ENCODE peak calls at places on chromosomes 16 and 17, in seven cellular contexts. One of them, this sample, is unnamed.

GRCh38 chr16:79639576-79640311 is 39.2 kb upstream of the MAF start:
- DNase-seq in body of pancreas: no peak
- DNase-seq in ELF-1: peak
- DNase-seq in choroid plexus epithelial cell: no peak
- DNase-seq in A549: peak
- DNase-seq in AG04450: no peak
- DNase-seq in iris pigment epithelial cell: no peak
- DNase-seq in this sample: no peak

GRCh38 chr16:53726625-53727024 is 22.7 kb downstream of the FTO start:
- DNase-seq in iris pigment epithelial cell: peak
- DNase-seq in AG04450: no peak
- DNase-seq in A549: no peak
- DNase-seq in body of pancreas: no peak
- DNase-seq in ELF-1: no peak
- DNase-seq in choroid plexus epithelial cell: no peak
- DNase-seq in this sample: no peak

GRCh38 chr17:78075545-78075944 is 53.0 kb downstream of the TMC6 start:
- DNase-seq in A549: no peak
- DNase-seq in body of pancreas: no peak
- DNase-seq in iris pigment epithelial cell: no peak
- DNase-seq in AG04450: no peak
- DNase-seq in ELF-1: no peak
- DNase-seq in choroid plexus epithelial cell: no peak
- DNase-seq in this sample: no peak

GRCh38 chr17:75087558-75088453 is at the start of gene SLC16A5:
- DNase-seq in choroid plexus epithelial cell: peak
- DNase-seq in A549: peak
- DNase-seq in body of pancreas: peak
- DNase-seq in AG04450: no peak
- DNase-seq in ELF-1: peak
- DNase-seq in iris pigment epithelial cell: peak
- DNase-seq in this sample: peak

GRCh38 chr17:44828919-44829557 is 1.0 kb downstream of the GJC1 start:
- DNase-seq in A549: no peak
- DNase-seq in choroid plexus epithelial cell: peak
- DNase-seq in ELF-1: no peak
- DNase-seq in iris pigment epithelial cell: peak
- DNase-seq in AG04450: no peak
- DNase-seq in body of pancreas: no peak
- DNase-seq in this sample: no peak

GRCh38 chr16:71467810-71468209 is 5.8 kb upstream of the ZNF23 start:
- DNase-seq in body of pancreas: no peak
- DNase-seq in AG04450: no peak
- DNase-seq in iris pigment epithelial cell: peak
- DNase-seq in ELF-1: peak
- DNase-seq in choroid plexus epithelial cell: peak
- DNase-seq in A549: no peak
- DNase-seq in this sample: no peak

GRCh38 chr17:15261818-15262290 is 3.3 kb downstream of the PMP22 start:
- DNase-seq in iris pigment epithelial cell: peak
- DNase-seq in A549: peak
- DNase-seq in body of pancreas: no peak
- DNase-seq in AG04450: no peak
- DNase-seq in choroid plexus epithelial cell: peak
- DNase-seq in ELF-1: peak
- DNase-seq in this sample: no peak

GRCh38 chr17:13698832-13699231 is 97.1 kb upstream of the HS3ST3A1 start:
- DNase-seq in body of pancreas: no peak
- DNase-seq in iris pigment epithelial cell: no peak
- DNase-seq in ELF-1: peak
- DNase-seq in AG04450: no peak
- DNase-seq in choroid plexus epithelial cell: no peak
- DNase-seq in A549: no peak
- DNase-seq in this sample: no peak

GRCh38 chr17:45341389-45342158 is 24.8 kb upstream of the MAP3K14 start:
- DNase-seq in body of pancreas: peak
- DNase-seq in AG04450: peak
- DNase-seq in A549: peak
- DNase-seq in ELF-1: peak
- DNase-seq in choroid plexus epithelial cell: peak
- DNase-seq in iris pigment epithelial cell: peak
- DNase-seq in this sample: peak

GRCh38 chr16:69311533-69312388 is 611 bp downstream of the VPS4A start:
- DNase-seq in iris pigment epithelial cell: peak
- DNase-seq in ELF-1: peak
- DNase-seq in A549: peak
- DNase-seq in AG04450: no peak
- DNase-seq in choroid plexus epithelial cell: peak
- DNase-seq in body of pancreas: peak
- DNase-seq in this sample: no peak

GRCh38 chr17:31424944-31425582 is 33.6 kb downstream of the RAB11FIP4 start:
- DNase-seq in body of pancreas: peak
- DNase-seq in iris pigment epithelial cell: peak
- DNase-seq in AG04450: no peak
- DNase-seq in ELF-1: peak
- DNase-seq in A549: no peak
- DNase-seq in choroid plexus epithelial cell: no peak
- DNase-seq in this sample: no peak

GRCh38 chr17:15171433-15172047 is 93.6 kb downstream of the PMP22 start:
- DNase-seq in iris pigment epithelial cell: peak
- DNase-seq in choroid plexus epithelial cell: peak
- DNase-seq in ELF-1: peak
- DNase-seq in AG04450: peak
- DNase-seq in body of pancreas: peak
- DNase-seq in A549: peak
- DNase-seq in this sample: peak

GRCh38 chr16:82992826-82993225 is 366.1 kb downstream of the CDH13 start:
- DNase-seq in choroid plexus epithelial cell: no peak
- DNase-seq in body of pancreas: no peak
- DNase-seq in AG04450: no peak
- DNase-seq in ELF-1: no peak
- DNase-seq in A549: no peak
- DNase-seq in iris pigment epithelial cell: no peak
- DNase-seq in this sample: no peak

GRCh38 chr17:81961087-81961514 is at the start of gene NOTUM:
- DNase-seq in ELF-1: no peak
- DNase-seq in choroid plexus epithelial cell: peak
- DNase-seq in A549: peak
- DNase-seq in AG04450: no peak
- DNase-seq in body of pancreas: no peak
- DNase-seq in iris pigment epithelial cell: no peak
- DNase-seq in this sample: no peak

GRCh38 chr16:87416826-87417471 is 24.8 kb downstream of the MAP1LC3B start:
- DNase-seq in choroid plexus epithelial cell: peak
- DNase-seq in ELF-1: no peak
- DNase-seq in body of pancreas: peak
- DNase-seq in AG04450: no peak
- DNase-seq in A549: peak
- DNase-seq in iris pigment epithelial cell: peak
- DNase-seq in this sample: no peak

GRCh38 chr16:53707671-53708070 is 3.7 kb downstream of the FTO start:
- DNase-seq in iris pigment epithelial cell: no peak
- DNase-seq in ELF-1: no peak
- DNase-seq in A549: no peak
- DNase-seq in body of pancreas: no peak
- DNase-seq in choroid plexus epithelial cell: no peak
- DNase-seq in AG04450: no peak
- DNase-seq in this sample: no peak

GRCh38 chr16:16083421-16084156 is 134.2 kb downstream of the ABCC1 start:
- DNase-seq in body of pancreas: no peak
- DNase-seq in AG04450: no peak
- DNase-seq in iris pigment epithelial cell: peak
- DNase-seq in choroid plexus epithelial cell: peak
- DNase-seq in ELF-1: no peak
- DNase-seq in A549: peak
- DNase-seq in this sample: no peak

GRCh38 chr16:21663889-21664647 is at the start of gene OTOA:
- DNase-seq in choroid plexus epithelial cell: no peak
- DNase-seq in iris pigment epithelial cell: no peak
- DNase-seq in ELF-1: peak
- DNase-seq in A549: no peak
- DNase-seq in AG04450: no peak
- DNase-seq in body of pancreas: no peak
- DNase-seq in this sample: no peak

GRCh38 chr17:57874434-57875108 is 24.7 kb upstream of the MRPS23 start:
- DNase-seq in iris pigment epithelial cell: peak
- DNase-seq in A549: no peak
- DNase-seq in body of pancreas: peak
- DNase-seq in AG04450: peak
- DNase-seq in choroid plexus epithelial cell: peak
- DNase-seq in ELF-1: peak
- DNase-seq in this sample: peak

GRCh38 chr16:41439-42068 is 11.9 kb downstream of the POLR3K start:
- DNase-seq in AG04450: no peak
- DNase-seq in body of pancreas: no peak
- DNase-seq in choroid plexus epithelial cell: no peak
- DNase-seq in ELF-1: no peak
- DNase-seq in A549: no peak
- DNase-seq in iris pigment epithelial cell: peak
- DNase-seq in this sample: no peak

GRCh38 chr16:4667203-4667983 is 26.0 kb upstream of the NUDT16L1 start:
- DNase-seq in choroid plexus epithelial cell: no peak
- DNase-seq in A549: no peak
- DNase-seq in body of pancreas: peak
- DNase-seq in AG04450: no peak
- DNase-seq in ELF-1: no peak
- DNase-seq in iris pigment epithelial cell: no peak
- DNase-seq in this sample: no peak

GRCh38 chr17:5537251-5537650 is 47.1 kb downstream of the NLRP1 start:
- DNase-seq in body of pancreas: no peak
- DNase-seq in iris pigment epithelial cell: peak
- DNase-seq in AG04450: no peak
- DNase-seq in A549: no peak
- DNase-seq in choroid plexus epithelial cell: peak
- DNase-seq in ELF-1: no peak
- DNase-seq in this sample: no peak

GRCh38 chr16:77975942-77976341 is 46.4 kb upstream of the CLEC3A start:
- DNase-seq in AG04450: no peak
- DNase-seq in ELF-1: no peak
- DNase-seq in choroid plexus epithelial cell: no peak
- DNase-seq in iris pigment epithelial cell: no peak
- DNase-seq in body of pancreas: no peak
- DNase-seq in A549: no peak
- DNase-seq in this sample: no peak

GRCh38 chr17:50323060-50323459 is 22.9 kb upstream of the XYLT2 start:
- DNase-seq in ELF-1: no peak
- DNase-seq in AG04450: no peak
- DNase-seq in choroid plexus epithelial cell: no peak
- DNase-seq in A549: no peak
- DNase-seq in body of pancreas: no peak
- DNase-seq in iris pigment epithelial cell: no peak
- DNase-seq in this sample: no peak

GRCh38 chr17:19362293-19363113 is at the start of gene B9D1:
- DNase-seq in ELF-1: peak
- DNase-seq in choroid plexus epithelial cell: peak
- DNase-seq in iris pigment epithelial cell: peak
- DNase-seq in AG04450: peak
- DNase-seq in body of pancreas: peak
- DNase-seq in A549: peak
- DNase-seq in this sample: no peak

GRCh38 chr17:33667052-33667509 is 374.0 kb upstream of the ASIC2 start:
- DNase-seq in ELF-1: no peak
- DNase-seq in AG04450: no peak
- DNase-seq in body of pancreas: no peak
- DNase-seq in A549: no peak
- DNase-seq in choroid plexus epithelial cell: no peak
- DNase-seq in iris pigment epithelial cell: no peak
- DNase-seq in this sample: no peak

GRCh38 chr16:78415669-78416068 is 316.2 kb downstream of the WWOX start:
- DNase-seq in body of pancreas: no peak
- DNase-seq in AG04450: no peak
- DNase-seq in A549: no peak
- DNase-seq in iris pigment epithelial cell: no peak
- DNase-seq in ELF-1: no peak
- DNase-seq in choroid plexus epithelial cell: no peak
- DNase-seq in this sample: no peak

This sample was measured in BJ.